ENCODE peak calls at places on chromosomes 13 and 19, in ten cellular contexts. K, G, Y, H, C, N, R, L, I and X are unnamed samples.

GRCh38 chr19:48683349-48683748 is 10.5 kb upstream of the NTN5 start:
- DNase-seq in I (no peak), L (peak), H (no peak), K (peak), G (no peak), Y (no peak), R (no peak), N (no peak), C (no peak), X (no peak)

GRCh38 chr19:2584002-2584401 is 108.1 kb downstream of the GADD45B start:
- DNase-seq in C (no peak), G (no peak), L (no peak), R (peak), N (no peak), H (no peak), Y (no peak), I (no peak), K (no peak), X (no peak)

GRCh38 chr13:79936368-79937136 is 404.4 kb downstream of the SPRY2 start:
- DNase-seq in C (peak), N (peak), K (peak), H (no peak), L (peak), Y (peak), R (no peak), I (peak), G (peak), X (peak)

GRCh38 chr19:14366529-14366928 is 14.7 kb upstream of the ADGRE5 start:
- DNase-seq in N (peak), G (peak), I (no peak), C (peak), L (peak), R (peak), Y (no peak), H (peak), K (peak), X (peak)

GRCh38 chr19:3094638-3095374 is 644 bp downstream of the GNA11 start:
- DNase-seq in L (peak), Y (no peak), G (no peak), C (peak), H (peak), I (no peak), N (no peak), R (no peak), K (peak), X (peak)

GRCh38 chr13:31209172-31209818 is 9.5 kb downstream of the B3GLCT start:
- DNase-seq in H (peak), G (no peak), N (no peak), I (no peak), Y (no peak), L (peak), K (peak), C (no peak), R (no peak), X (no peak)

GRCh38 chr19:27911122-27911898 is 1301.6 kb downstream of the UQCRFS1 start:
- DNase-seq in R (no peak), Y (no peak), L (no peak), G (no peak), C (no peak), H (no peak), K (no peak), N (no peak), I (no peak), X (no peak)

GRCh38 chr13:53098455-53098854 is 69.8 kb downstream of the OLFM4 start:
- DNase-seq in Y (no peak), L (no peak), N (no peak), K (no peak), H (no peak), I (no peak), R (no peak), G (no peak), C (no peak), X (no peak)

GRCh38 chr19:32570081-32570785 is 10.8 kb upstream of the PDCD5 start:
- DNase-seq in Y (peak), R (peak), I (peak), G (peak), N (no peak), L (peak), H (peak), K (peak), C (peak), X (peak)

GRCh38 chr13:50441141-50441540 is 402.4 kb downstream of the DLEU7 start:
- DNase-seq in Y (no peak), R (no peak), I (no peak), H (no peak), L (no peak), C (no peak), K (peak), N (no peak), G (no peak), X (no peak)

GRCh38 chr13:75541961-75542360 is 4.3 kb upstream of the COMMD6 start:
- DNase-seq in I (no peak), C (no peak), H (no peak), Y (no peak), R (no peak), G (no peak), K (no peak), N (no peak), L (no peak), X (no peak)

GRCh38 chr13:75541287-75541686 is 3.6 kb upstream of the COMMD6 start:
- DNase-seq in I (no peak), N (no peak), G (no peak), H (no peak), Y (no peak), L (no peak), K (no peak), C (no peak), R (no peak), X (peak)

GRCh38 chr13:75533866-75534265 is 3.8 kb downstream of the COMMD6 start:
- DNase-seq in G (no peak), R (no peak), I (no peak), C (no peak), N (no peak), Y (no peak), L (no peak), H (no peak), K (no peak), X (no peak)

DNA sequence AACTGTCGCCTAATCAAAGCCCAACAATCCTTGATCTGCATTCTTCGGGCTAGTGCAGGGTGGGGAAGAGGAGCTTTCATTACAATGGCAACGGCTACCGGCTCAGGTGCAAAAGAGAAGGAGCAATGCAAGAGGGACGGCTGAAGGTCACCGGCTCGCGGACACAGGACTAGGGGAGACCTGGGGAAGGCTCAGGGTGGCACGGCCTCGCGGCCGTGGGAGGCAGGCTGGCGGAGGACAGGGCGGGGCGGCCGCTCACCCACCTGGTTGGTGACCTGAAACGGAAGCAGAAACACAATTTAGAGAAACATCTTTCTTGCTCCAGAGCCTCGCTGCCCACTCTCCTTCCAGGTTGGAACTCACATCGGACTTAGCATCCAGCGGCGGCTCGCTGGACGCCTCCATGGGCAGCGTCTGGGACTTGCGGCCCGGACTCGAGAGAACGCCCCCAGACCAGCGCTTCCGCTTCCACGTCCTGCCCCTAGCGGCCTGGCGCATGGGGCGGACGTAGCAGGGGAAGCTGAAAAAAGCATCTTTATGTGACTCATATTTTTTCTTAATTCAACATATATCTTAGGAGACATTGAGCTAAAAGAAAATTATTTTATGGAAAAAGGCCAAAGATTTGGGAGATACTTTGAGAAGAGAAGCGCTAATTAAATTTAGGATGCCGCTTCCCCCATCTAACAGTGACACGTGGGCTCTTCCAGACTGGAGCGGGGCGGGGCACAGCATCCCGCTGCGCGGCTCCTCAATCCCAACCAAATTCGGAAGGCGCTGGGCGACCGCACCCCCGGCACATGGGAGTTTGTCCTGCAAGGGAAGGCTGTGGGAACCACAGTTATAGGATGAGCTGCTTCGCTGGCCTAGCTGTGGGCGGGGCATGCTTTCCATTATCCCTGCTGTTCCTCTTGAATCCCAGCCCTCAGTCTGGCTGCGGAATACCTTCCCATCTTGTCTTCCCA is at the start of gene COMMD6:
- DNase-seq in I (peak), N (peak), K (peak), L (peak), G (peak), R (peak), H (peak), Y (peak), C (peak), X (peak)
- TF ChIP-seq CTCF in I (peak), N (peak), K (peak), L (no peak), G (no peak), R (peak), H (peak), Y (peak), C (no peak), X (peak)

DNA sequence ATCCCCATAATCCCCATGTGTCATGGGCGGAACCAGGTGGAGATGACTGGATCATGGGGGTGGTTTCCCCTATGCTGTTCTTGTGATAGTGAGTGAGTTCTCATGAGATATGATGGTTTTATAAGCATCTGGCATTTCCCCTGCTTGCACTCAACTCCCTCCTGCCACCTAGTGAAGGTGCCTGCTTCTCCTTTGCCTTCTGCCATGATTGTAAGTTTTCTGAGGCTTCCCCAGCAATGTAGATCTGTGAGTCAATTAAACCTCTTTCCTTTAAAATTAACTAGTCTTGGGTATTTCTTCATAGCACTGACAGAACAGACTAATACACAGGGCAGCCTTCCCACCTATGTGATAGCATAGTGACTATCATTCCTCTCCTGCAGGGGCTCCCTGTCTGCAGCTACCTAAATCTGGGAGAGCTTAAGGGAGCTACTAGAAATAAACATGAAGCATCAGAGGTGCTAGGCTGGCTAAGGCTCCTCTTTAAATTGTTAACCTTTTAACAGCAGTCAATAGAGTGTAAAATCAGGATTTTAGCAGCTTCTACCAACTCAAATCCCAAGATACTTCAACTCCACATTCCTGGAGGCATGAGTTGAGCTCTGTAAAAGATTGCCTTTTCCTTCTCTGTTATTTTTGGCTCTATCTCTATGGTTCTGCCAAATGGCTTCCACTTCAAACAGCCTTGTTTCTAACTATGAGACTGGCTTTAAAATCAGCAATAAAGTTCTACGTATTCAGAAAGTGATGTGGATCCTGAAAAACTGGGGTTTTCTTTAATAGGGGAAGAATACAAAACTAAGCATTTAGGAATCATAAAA is 112.3 kb downstream of the VWA8 start:
- DNase-seq in I (no peak), H (no peak), Y (no peak), K (peak), R (no peak), G (no peak), N (no peak), L (peak), C (peak), X (no peak)
- TF ChIP-seq CTCF in I (no peak), H (no peak), Y (no peak), K (no peak), R (no peak), G (no peak), N (no peak), L (peak), C (no peak), X (peak)

GRCh38 chr13:69935043-69935442 is 172.6 kb upstream of the ATXN8OS start:
- DNase-seq in R (no peak), G (no peak), I (no peak), H (no peak), Y (no peak), N (no peak), C (peak), K (no peak), L (no peak), X (no peak)
- TF ChIP-seq CTCF in R (no peak), G (no peak), I (no peak), H (peak), Y (no peak), N (no peak), C (peak), K (no peak), L (no peak), X (peak)

DNA sequence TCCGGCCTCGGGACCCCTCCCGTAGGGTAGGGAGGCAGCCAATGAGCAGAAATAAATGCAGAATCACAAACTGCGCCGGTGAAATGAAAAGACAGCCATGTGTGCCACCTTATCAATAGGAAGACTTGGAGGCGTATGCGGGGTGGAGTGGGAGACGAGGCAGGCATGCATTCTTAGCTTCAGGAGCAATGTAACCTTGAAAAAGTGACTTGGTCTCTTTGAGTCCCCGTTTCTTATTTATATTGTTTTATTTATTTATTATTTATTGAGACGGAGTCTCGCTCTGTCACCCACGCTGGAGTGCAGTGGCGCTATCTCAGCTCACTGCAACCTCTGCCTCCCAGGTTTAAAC is 16.0 kb downstream of the SSC5D start:
- DNase-seq in Y (no peak), G (no peak), L (no peak), N (no peak), I (no peak), K (no peak), R (no peak), C (no peak), H (no peak), X (no peak)
- TF ChIP-seq CTCF in Y (no peak), G (peak), L (no peak), N (no peak), I (no peak), K (no peak), R (no peak), C (no peak), H (no peak), X (peak)